ENCODE peak calls at places on chromosome X, in six cellular contexts. F, S, H, R, N and M are unnamed samples.

GRCh38 chrX:45774961-45775360 is 574.3 kb upstream of the DIPK2B start:
- DNase-seq in F (no peak), H (no peak), S (peak; percentile 85), N (peak; percentile 80), R (no peak), M (peak; percentile 72)

GRCh38 chrX:69396916-69397315 is 107.2 kb upstream of the NALF2 start:
- DNase-seq in H (no peak), R (peak; percentile 91), N (no peak), F (no peak), S (no peak), M (no peak)

GRCh38 chrX:44025611-44026010 is 52.4 kb upstream of the NDP start:
- DNase-seq in R (no peak), N (peak; percentile 77), H (no peak), S (peak; percentile 56), F (no peak), M (peak; percentile 47)

GRCh38 chrX:24395775-24396174 is 35.3 kb downstream of the SUPT20HL1 start:
- DNase-seq in N (peak; percentile 81), H (peak; percentile 36), F (no peak), R (peak; percentile 78), S (peak; percentile 55), M (peak; percentile 82)

GRCh38 chrX:141760761-141761160 is 62.2 kb upstream of the SPANXD start:
- DNase-seq in N (peak; percentile 66), F (no peak), S (peak; percentile 88), H (no peak), R (no peak), M (peak; percentile 15)

GRCh38 chrX:128975716-128976115 is 547.6 kb downstream of the SMARCA1 start:
- DNase-seq in H (peak; percentile 0), S (no peak), N (peak; percentile 6), R (peak; percentile 68), F (peak; percentile 10), M (peak; percentile 0)

GRCh38 chrX:47177079-47177478 is 16.6 kb upstream of the UBA1 start:
- DNase-seq in F (no peak), R (no peak), H (no peak), N (no peak), S (no peak), M (no peak)

GRCh38 chrX:72280210-72280882 is 3.3 kb upstream of the RPS4X start:
- DNase-seq in S (peak; percentile 37), R (no peak), N (no peak), H (no peak), F (no peak), M (peak; percentile 50)

GRCh38 chrX:109830157-109830703 is 97.2 kb upstream of the ACSL4 start:
- DNase-seq in H (no peak), S (no peak), R (no peak), F (no peak), N (no peak), M (no peak)

GRCh38 chrX:69152398-69152797 is 12.9 kb downstream of the PJA1 start:
- DNase-seq in R (no peak), N (peak; percentile 12), H (no peak), F (no peak), S (no peak), M (peak; percentile 12)

GRCh38 chrX:47581731-47582647 is at the start of gene TIMP1:
- DNase-seq in S (peak; percentile 87), R (peak; percentile 83), H (no peak), N (peak; percentile 96), F (no peak), M (peak; percentile 94)

GRCh38 chrX:99914676-99915075 is 495.4 kb downstream of the PCDH19 start:
- DNase-seq in R (no peak), N (no peak), F (no peak), H (peak; percentile 2), S (no peak), M (no peak)

GRCh38 chrX:103376118-103376978 is at the start of gene BEX3:
- DNase-seq in R (peak; percentile 77), S (peak; percentile 61), N (no peak), H (peak; percentile 71), F (peak; percentile 43), M (peak; percentile 47)

GRCh38 chrX:16903274-16904019 is 33.3 kb upstream of the RBBP7 start:
- DNase-seq in N (no peak), R (no peak), F (no peak), S (no peak), H (no peak), M (no peak)

GRCh38 chrX:4547218-4547836 is 833.9 kb upstream of the PRKX start:
- DNase-seq in R (peak; percentile 68), N (peak; percentile 42), S (peak; percentile 19), H (no peak), F (peak; percentile 17), M (peak; percentile 44)

GRCh38 chrX:136146614-136147319 is 566 bp upstream of the FHL1 start:
- DNase-seq in F (no peak), S (no peak), R (peak; percentile 49), N (no peak), H (no peak), M (no peak)

GRCh38 chrX:110089656-110090404 is 86.9 kb downstream of the TMEM164 start:
- DNase-seq in F (no peak), N (peak; percentile 30), H (no peak), S (peak; percentile 61), R (no peak), M (peak; percentile 46)

GRCh38 chrX:104319346-104319745 is 64.6 kb upstream of the ESX1 start:
- DNase-seq in F (no peak), S (no peak), N (no peak), R (no peak), H (no peak), M (no peak)

GRCh38 chrX:56219702-56220101 is 12.5 kb upstream of the KLF8 start:
- DNase-seq in N (no peak), R (peak; percentile 4), S (no peak), H (no peak), F (no peak), M (no peak)

GRCh38 chrX:38214551-38214950 is 6.1 kb downstream of the SRPX start:
- DNase-seq in S (peak; percentile 60), H (no peak), F (no peak), N (no peak), R (no peak), M (peak; percentile 41)

GRCh38 chrX:103461156-103461555 is 58.1 kb downstream of the RAB40A start:
- DNase-seq in S (peak; percentile 35), F (no peak), R (no peak), H (no peak), N (no peak), M (peak; percentile 40)